ENCODE peak calls at places on chromosomes 3 and 15, in four cellular contexts. S is K562, K is IMR-90, E is endothelial cell of umbilical vein. J is an unnamed sample. For H3K4me1 and H3K9me1, the result is how much of the 10 kb centered on the place peaks cover.

GRCh38 chr15:76512971-76513370 is 176.4 kb downstream of the ISL2 start:
- DNase-seq in S (no peak), K (peak), E (no peak), J (no peak)

GRCh38 chr3:105368575-105369500 is 2.1 kb downstream of the ALCAM start:
- DNase-seq in K (peak), E (peak), S (no peak), J (no peak)

GRCh38 chr15:101209285-101209821 is 42.5 kb downstream of the CHSY1 start:
- DNase-seq in K (no peak), E (peak), S (no peak), J (no peak)

GRCh38 chr3:156024904-156025303 is 95.5 kb upstream of the KCNAB1 start:
- DNase-seq in K (peak), S (no peak), E (no peak), J (no peak)

GRCh38 chr3:10707089-10707983 is 108.7 kb upstream of the SLC6A11 start:
- DNase-seq in E (no peak), K (no peak), S (no peak), J (no peak)

GRCh38 chr3:196080517-196080841 is 1.4 kb downstream of the TFRC start:
- DNase-seq in E (no peak), S (no peak), K (no peak), J (no peak)

GRCh38 chr3:168974628-168975403 is 688.7 kb downstream of the MECOM start:
- DNase-seq in K (no peak), E (no peak), S (no peak), J (no peak)

GRCh38 chr15:40238927-40239591 is at the start of gene PAK6:
- DNase-seq in K (peak), S (peak), E (peak), J (peak)

GRCh38 chr3:158488670-158489069 is 82.3 kb upstream of the MLF1 start:
- DNase-seq in K (peak), S (no peak), E (peak), J (no peak)

GRCh38 chr15:59340325-59340724 is 32.3 kb downstream of the MYO1E start:
- DNase-seq in S (no peak), K (peak), E (no peak), J (no peak)

GRCh38 chr3:151156618-151157216 is 46.3 kb downstream of the GPR171 start:
- DNase-seq in K (peak), E (peak), S (peak), J (peak)

GRCh38 chr3:120274739-120275167 is 10.3 kb downstream of the GPR156 start:
- DNase-seq in S (no peak), K (peak), E (no peak), J (no peak)

GRCh38 chr3:124601189-124601588 is 129.1 kb upstream of the UMPS start:
- DNase-seq in K (no peak), S (no peak), E (no peak), J (no peak)

GRCh38 chr15:79844221-79844620 is 52.6 kb downstream of the MTHFS start:
- DNase-seq in K (no peak), S (no peak), E (no peak), J (no peak)

GRCh38 chr3:122343654-122344053 is 18.6 kb downstream of the CSTA start:
- DNase-seq in E (no peak), K (peak), S (no peak), J (no peak)

GRCh38 chr15:22903961-22904534 is 65.6 kb downstream of the NIPA2 start:
- DNase-seq in E (no peak), K (no peak), S (no peak), J (no peak)

GRCh38 chr3:183211390-183211789 is 41.7 kb upstream of the B3GNT5 start:
- DNase-seq in K (no peak), E (no peak), S (no peak), J (no peak)

GRCh38 chr3:114519415-114519814 is 225.6 kb downstream of the TIGIT start:
- DNase-seq in K (peak), E (peak), S (no peak), J (no peak)

GRCh38 chr3:17258823-17259436 is 374.2 kb downstream of the PLCL2 start:
- DNase-seq in S (peak), E (peak), K (peak), J (no peak)

GRCh38 chr3:105387122-105387751 is 20.5 kb downstream of the ALCAM start:
- DNase-seq in K (peak), S (no peak), E (no peak), J (no peak)

GRCh38 chr3:15557511-15557946 is 36.0 kb upstream of the COLQ start:
- DNase-seq in S (peak), K (peak), E (peak), J (peak)

GRCh38 chr15:69508659-69509058 is 56.0 kb downstream of the RPLP1 start:
- DNase-seq in E (no peak), S (no peak), K (no peak), J (no peak)

GRCh38 chr3:16496408-16497222 is 16.9 kb downstream of the RFTN1 start:
- DNase-seq in S (no peak), K (no peak), E (no peak), J (no peak)

GRCh38 chr3:56796202-56796601 is 5.5 kb downstream of the ARHGEF3 start:
- DNase-seq in E (peak), S (no peak), K (peak), J (no peak)
- H3K4me3 ChIP-seq in E (no peak), S (no peak), K (no peak), J (no peak)

GRCh38 chr3:102810937-102811336 is 376.1 kb downstream of the ZPLD1 start:
- DNase-seq in K (no peak), S (no peak), E (no peak), J (no peak)
- H3K4me1 ChIP-seq in K (under half), S (under half), E (under half), J (under half)

GRCh38 chr3:165895919-165896318 is 58.7 kb upstream of the BCHE start:
- DNase-seq in S (peak), K (no peak), E (no peak), J (no peak)
- H3K9me1 ChIP-seq in S (under half), K (under half), E (under half), J (under half)

DNA sequence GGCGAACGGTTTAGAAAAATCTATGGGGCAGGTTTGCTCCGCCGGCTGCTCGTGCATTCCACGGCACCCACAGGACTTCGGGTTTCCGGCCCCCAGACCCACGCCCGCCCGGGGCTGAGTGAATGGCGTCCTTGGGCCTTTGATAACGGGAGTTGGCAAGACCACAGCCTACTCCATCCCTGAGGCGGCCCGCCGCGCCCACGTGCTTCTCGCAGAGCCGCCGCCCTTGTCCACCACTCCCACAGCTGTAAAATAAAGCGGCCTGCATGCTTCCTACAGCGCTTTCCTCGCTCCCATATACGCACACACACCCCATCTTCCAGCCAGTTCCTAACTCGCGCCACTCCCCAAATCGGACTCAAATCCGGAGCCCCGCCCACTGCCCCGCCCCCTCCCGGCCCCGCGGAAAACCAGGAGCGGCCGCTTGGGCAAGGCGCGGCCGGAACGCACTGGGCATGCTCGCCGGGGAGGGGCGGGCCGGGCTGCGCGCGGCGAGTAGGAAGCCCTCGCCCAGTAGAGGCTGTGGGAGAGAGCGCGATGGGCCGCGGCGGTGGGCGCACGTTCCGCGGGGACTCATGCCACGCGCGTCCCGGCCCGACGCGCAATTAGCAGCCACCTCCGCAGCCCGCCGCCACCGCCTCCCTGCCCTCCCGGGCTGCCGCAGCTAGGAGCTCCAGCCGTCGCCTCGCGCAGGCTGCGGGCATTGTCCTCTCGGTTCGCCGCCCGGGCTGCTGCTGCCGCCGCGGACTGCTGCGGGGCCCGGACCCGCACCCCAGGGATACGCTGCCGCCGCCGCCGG is at the start of gene RAP2B:
- DNase-seq in E (peak), K (peak), S (peak), J (no peak)
- H3K4me3 ChIP-seq in E (peak), K (peak), S (peak), J (peak)

DNA sequence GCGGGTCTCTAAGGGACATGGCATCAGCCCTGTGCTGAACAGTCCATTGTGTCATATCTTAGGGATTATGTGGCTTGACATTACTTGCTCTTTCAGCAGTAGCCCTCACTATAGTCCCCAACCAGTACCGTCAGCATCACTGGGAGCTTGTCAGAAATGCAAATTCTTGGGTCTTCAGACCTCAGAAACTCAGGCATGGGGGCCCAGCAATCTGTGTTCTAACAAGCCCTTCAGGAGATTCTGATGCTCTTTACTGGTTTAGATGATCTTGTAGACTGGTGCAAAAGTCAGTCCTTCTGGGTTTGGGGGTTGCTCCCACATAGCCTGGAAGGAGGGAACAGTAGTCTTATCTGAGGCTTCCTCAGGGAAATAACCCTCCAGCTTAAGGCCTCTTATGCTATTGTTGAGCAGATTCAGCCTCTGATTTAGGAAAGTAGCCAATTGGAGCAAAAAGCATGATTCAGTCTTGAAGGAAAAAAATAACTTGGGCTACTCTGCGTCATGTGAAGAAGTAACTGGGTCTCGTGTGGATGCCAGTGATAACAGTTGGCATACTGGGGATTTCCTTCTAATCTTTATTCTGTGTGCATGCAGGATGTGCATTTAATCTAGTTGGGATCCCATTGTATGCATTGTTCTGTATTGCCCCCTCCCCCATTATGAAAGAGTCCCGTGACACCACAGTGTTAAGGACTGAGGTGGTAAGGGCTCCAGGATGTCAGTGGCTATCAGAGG is 38.9 kb upstream of the TRAK1 start:
- DNase-seq in K (peak), S (no peak), E (peak), J (no peak)
- H3K4me1 ChIP-seq in K (under half), S (under half), E (under half), J (under half)

GRCh38 chr15:63069616-63069952 is 27.0 kb downstream of the TPM1 start:
- DNase-seq in K (no peak), S (no peak), E (no peak), J (no peak)
- H3K9me1 ChIP-seq in K (under half), S (under half), E (under half), J (under half)

GRCh38 chr3:46112984-46113383 is 85.7 kb upstream of the XCR1 start:
- DNase-seq in K (peak), S (no peak), E (no peak), J (no peak)

GRCh38 chr3:46112296-46112695 is 85.0 kb upstream of the XCR1 start:
- DNase-seq in S (no peak), K (no peak), E (no peak), J (peak)

GRCh38 chr3:46110701-46111493 is 83.6 kb upstream of the XCR1 start:
- DNase-seq in S (no peak), E (no peak), K (peak), J (no peak)

GRCh38 chr3:46107682-46108081 is 80.4 kb upstream of the XCR1 start:
- DNase-seq in K (no peak), S (no peak), E (no peak), J (no peak)

GRCh38 chr3:46109635-46110005 is 82.3 kb upstream of the XCR1 start:
- DNase-seq in K (no peak), E (no peak), S (no peak), J (no peak)
- H3K4me3 ChIP-seq in K (no peak), E (no peak), S (no peak), J (no peak)